ENCODE peak calls at places on chromosomes 11 and 22, in seven cellular contexts. W is lower lobe of right lung; R is right atrium auricular region; N is effector memory CD4-positive, alpha-beta T cell; F is heart left ventricle; M is colonic mucosa; Y is left ventricle myocardium inferior. V is an unnamed sample.
A peak's percentile ranks its signal among the peaks of the same experiment; 100 is the strongest.

GRCh38 chr11:14773755-14774154 is 118.3 kb downstream of the CYP2R1 start:
- DNase-seq in W (no peak), R (no peak), N (no peak), F (no peak), M (no peak), Y (no peak), V (no peak)

GRCh38 chr22:36397081-36397766 is 9.5 kb upstream of the MYH9 start:
- DNase-seq in W (peak; percentile 46), R (no peak), N (no peak), F (no peak), M (no peak), Y (no peak), V (no peak)

GRCh38 chr22:31556627-31557203 is 60.4 kb downstream of the SFI1 start:
- DNase-seq in W (no peak), R (no peak), N (no peak), F (no peak), M (no peak), Y (no peak), V (no peak)

GRCh38 chr11:130314184-130314748 is 451 bp downstream of the ZBTB44 start:
- DNase-seq in W (peak; percentile 76), R (no peak), N (peak; percentile 63), F (peak; percentile 74), M (peak; percentile 71), Y (peak; percentile 60), V (peak; percentile 7)

GRCh38 chr11:73275381-73275750 is 3.2 kb downstream of the P2RY6 start:
- DNase-seq in W (no peak), R (no peak), N (no peak), F (peak; percentile 13), M (no peak), Y (no peak), V (peak; percentile 1)

GRCh38 chr11:92388380-92388779 is 163.8 kb downstream of the FAT3 start:
- DNase-seq in W (no peak), R (no peak), N (no peak), F (no peak), M (no peak), Y (no peak), V (no peak)

GRCh38 chr22:20121856-20122415 is 4.9 kb upstream of the TRMT2A start:
- DNase-seq in W (no peak), R (no peak), N (no peak), F (peak; percentile 17), M (no peak), Y (no peak), V (no peak)

GRCh38 chr11:88231894-88232482 is 56.7 kb upstream of the RAB38 start:
- DNase-seq in W (no peak), R (no peak), N (no peak), F (no peak), M (no peak), Y (no peak), V (peak; percentile 48)

GRCh38 chr11:44725016-44725651 is 1.6 kb upstream of the TSPAN18 start:
- DNase-seq in W (no peak), R (no peak), N (no peak), F (no peak), M (no peak), Y (no peak), V (no peak)

GRCh38 chr11:96049426-96049825 is 125.5 kb upstream of the MTMR2 start:
- DNase-seq in W (no peak), R (no peak), N (no peak), F (no peak), M (no peak), Y (no peak), V (no peak)

GRCh38 chr11:11296434-11296833 is 56.6 kb downstream of the CSNK2A3 start:
- DNase-seq in W (no peak), R (no peak), N (no peak), F (no peak), M (no peak), Y (no peak), V (no peak)

GRCh38 chr22:47898946-47899345 is 1136.5 kb downstream of the TBC1D22A start:
- DNase-seq in W (no peak), R (no peak), N (no peak), F (no peak), M (no peak), Y (no peak), V (no peak)

GRCh38 chr22:39820266-39820665 is 73.3 kb downstream of the ENTHD1 start:
- DNase-seq in W (no peak), R (no peak), N (no peak), F (no peak), M (no peak), Y (no peak), V (no peak)

GRCh38 chr11:18379201-18379600 is 15.2 kb upstream of the LDHA start:
- DNase-seq in W (no peak), R (no peak), N (no peak), F (no peak), M (no peak), Y (no peak), V (no peak)

GRCh38 chr11:326842-327580 is 6.4 kb upstream of the IFITM3 start:
- DNase-seq in W (peak; percentile 88), R (peak; percentile 94), N (peak; percentile 53), F (peak; percentile 89), M (peak; percentile 73), Y (peak; percentile 89), V (peak; percentile 81)

GRCh38 chr11:88420165-88420781 is 82.7 kb upstream of the CTSC start:
- DNase-seq in W (no peak), R (peak; percentile 76), N (no peak), F (peak; percentile 33), M (no peak), Y (peak; percentile 29), V (peak; percentile 33)

GRCh38 chr22:48741540-48741939 is 1086.1 kb downstream of the BRD1 start:
- DNase-seq in W (no peak), R (no peak), N (no peak), F (no peak), M (no peak), Y (no peak), V (no peak)

GRCh38 chr22:42808516-42808915 is 48.6 kb downstream of the ARFGAP3 start:
- DNase-seq in W (no peak), R (peak; percentile 51), N (no peak), F (no peak), M (no peak), Y (no peak), V (no peak)

GRCh38 chr11:126210871-126211235 is 597 bp downstream of the RPUSD4 start:
- DNase-seq in W (no peak), R (no peak), N (no peak), F (no peak), M (no peak), Y (no peak), V (no peak)
- H3K4me1 ChIP-seq in W (peaks cover 36% of the 10 kb centered on the region), R (peaks cover 19% of the 10 kb centered on the region), N (peaks cover 9% of the 10 kb centered on the region), F (peaks cover 41% of the 10 kb centered on the region), M (peaks cover 3% of the 10 kb centered on the region), Y (peaks cover 67% of the 10 kb centered on the region), V (peaks cover 39% of the 10 kb centered on the region)

GRCh38 chr11:1572200-1573076 is at the start of gene DUSP8:
- DNase-seq in W (peak; percentile 91), R (peak; percentile 92), N (peak; percentile 94), F (peak; percentile 96), M (peak; percentile 94), Y (peak; percentile 94), V (peak; percentile 84)

GRCh38 chr11:1573077-1573846 is 1.2 kb upstream of the DUSP8 start:
- DNase-seq in W (no peak), R (no peak), N (peak; percentile 32), F (no peak), M (peak; percentile 67), Y (no peak), V (no peak)

GRCh38 chr11:1571760-1572199 is 291 bp downstream of the DUSP8 start:
- DNase-seq in W (no peak), R (no peak), N (no peak), F (peak; percentile 26), M (no peak), Y (no peak), V (no peak)

GRCh38 chr11:1574256-1575242 is 2.5 kb upstream of the DUSP8 start:
- DNase-seq in W (no peak), R (no peak), N (peak; percentile 52), F (peak; percentile 63), M (peak; percentile 82), Y (peak; percentile 58), V (no peak)

DNA sequence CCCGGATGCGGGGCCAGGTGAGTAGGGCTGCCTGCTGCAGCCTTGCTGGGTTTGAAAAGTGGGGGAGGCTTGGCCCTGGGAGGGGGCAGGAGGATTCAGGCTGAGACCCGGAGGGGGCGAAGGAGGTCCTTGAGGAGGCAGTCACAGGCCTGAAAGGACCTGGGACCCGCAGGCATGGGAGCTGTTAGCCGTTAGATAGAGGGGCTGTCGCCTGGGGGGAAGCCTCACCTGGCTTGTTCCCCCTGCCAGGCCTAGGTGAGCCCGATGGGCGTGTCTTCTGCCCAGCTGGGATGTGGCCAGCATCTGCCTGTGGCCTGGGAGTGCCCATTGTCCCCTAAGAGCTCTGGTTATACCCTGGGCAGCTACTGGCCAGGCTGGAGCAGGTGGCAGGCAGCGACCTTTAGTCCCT is 1.8 kb upstream of the DUSP8 start:
- DNase-seq in W (peak; percentile 81), R (no peak), N (no peak), F (no peak), M (no peak), Y (no peak), V (no peak)
- H3K4me3 ChIP-seq in W (peak overlapping the region; percentile 58), R (peak overlapping the region; percentile 24), N (peak overlapping the region; percentile 87), F (peak overlapping the region; percentile 56), M (peak overlapping the region; percentile 59), Y (peak overlapping the region; percentile 79), V (peak overlapping the region; percentile 26)

GRCh38 chr11:122468965-122469364 is 186.6 kb upstream of the UBASH3B start:
- DNase-seq in W (no peak), R (no peak), N (no peak), F (no peak), M (no peak), Y (no peak), V (no peak)

GRCh38 chr11:122459064-122459463 is 196.5 kb upstream of the UBASH3B start:
- DNase-seq in W (no peak), R (no peak), N (no peak), F (no peak), M (no peak), Y (no peak), V (no peak)

GRCh38 chr11:122463530-122463929 is 192.0 kb upstream of the UBASH3B start:
- DNase-seq in W (no peak), R (no peak), N (no peak), F (no peak), M (no peak), Y (no peak), V (no peak)
- H3K27ac ChIP-seq in W (no peak overlapping the region), R (no peak overlapping the region), N (no peak overlapping the region), F (no peak overlapping the region), M (no peak overlapping the region), Y (no peak overlapping the region), V (no peak overlapping the region)

DNA sequence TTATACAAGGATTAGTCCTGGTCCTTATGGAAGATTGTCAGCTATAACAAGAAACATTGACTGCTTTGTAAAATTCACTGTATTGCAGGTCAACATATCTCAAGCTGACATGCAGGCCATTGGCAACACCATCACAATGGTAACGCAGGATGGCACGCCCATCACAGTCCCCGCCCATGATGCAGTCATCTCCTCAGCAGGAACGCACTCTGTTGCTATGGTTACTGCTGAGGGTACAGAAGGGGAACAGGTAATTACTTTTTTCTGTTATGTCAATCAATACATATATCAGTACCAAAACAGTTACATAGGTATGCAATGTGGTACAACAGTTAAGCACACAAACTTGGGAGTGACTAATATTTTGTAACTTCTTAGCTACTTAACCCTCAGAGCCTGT is 55.3 kb downstream of the ZNF143 start:
- DNase-seq in W (no peak), R (no peak), N (no peak), F (no peak), M (peak; percentile 61), Y (no peak), V (no peak)
- H3K4me1 ChIP-seq in W (no peaks in the 10 kb centered on the region), R (no peaks in the 10 kb centered on the region), N (no peaks in the 10 kb centered on the region), F (no peaks in the 10 kb centered on the region), M (no peaks in the 10 kb centered on the region), Y (no peaks in the 10 kb centered on the region), V (no peaks in the 10 kb centered on the region)